ENCODE peak calls at places on chromosome 9, in nine cellular contexts. E is AG04450; X is HTR-8/SVneo; Z is foreskin fibroblast; P is NCI-H2081 treated with DMSO at 0.1 percent for 48 hours; R is heart right ventricle; F is cardiac muscle cell; U is GM03348; M is activated CD8-positive, alpha-beta memory T cell treated with anti-CD3 and anti-CD28 coated beads for 24 hours. B is an unnamed sample.

GRCh38 chr9:107387401-107387800 is 102.2 kb downstream of the KLF4 start:
- DNase-seq in R (no peak), P (no peak), M (no peak), Z (no peak), E (no peak), U (no peak), X (no peak), F (peak), B (no peak)

GRCh38 chr9:28004900-28005299 is 431.6 kb upstream of the C9orf72 start:
- DNase-seq in E (no peak), U (no peak), X (no peak), R (no peak), M (no peak), Z (no peak), P (no peak), F (no peak), B (no peak)

GRCh38 chr9:1269533-1270315 is 219.6 kb downstream of the DMRT2 start:
- DNase-seq in M (no peak), F (no peak), X (no peak), U (no peak), P (no peak), E (no peak), R (no peak), Z (no peak), B (no peak)

GRCh38 chr9:134693011-134693410 is 51.4 kb downstream of the COL5A1 start:
- DNase-seq in R (no peak), M (no peak), Z (no peak), E (no peak), P (no peak), U (no peak), X (no peak), F (no peak), B (no peak)

GRCh38 chr9:80030801-80031200 is 459.0 kb downstream of the TLE4 start:
- DNase-seq in R (no peak), X (no peak), U (no peak), E (no peak), P (no peak), Z (no peak), F (no peak), M (no peak), B (no peak)

GRCh38 chr9:79581794-79582193 is 10.0 kb downstream of the TLE4 start:
- DNase-seq in X (no peak), F (peak), P (no peak), M (no peak), E (peak), R (no peak), Z (peak), U (peak), B (no peak)

GRCh38 chr9:18422296-18423036 is 51.5 kb upstream of the ADAMTSL1 start:
- DNase-seq in F (no peak), M (no peak), U (no peak), E (no peak), X (no peak), P (no peak), R (no peak), Z (no peak), B (no peak)

GRCh38 chr9:124632077-124632621 is 125.0 kb upstream of the NR5A1 start:
- DNase-seq in X (no peak), Z (peak), U (no peak), E (no peak), R (no peak), F (peak), P (no peak), M (no peak), B (no peak)

GRCh38 chr9:84136119-84136868 is 155.7 kb downstream of the RMI1 start:
- DNase-seq in F (peak), R (no peak), P (no peak), M (no peak), E (no peak), U (peak), Z (peak), X (no peak), B (no peak)

GRCh38 chr9:104795082-104795481 is 31.2 kb downstream of the NIPSNAP3B start:
- DNase-seq in U (no peak), R (no peak), X (no peak), M (no peak), E (no peak), F (peak), Z (peak), P (no peak), B (no peak)

GRCh38 chr9:93321220-93321610 is 130.3 kb upstream of the FAM120A start:
- DNase-seq in R (no peak), X (no peak), E (no peak), M (no peak), F (no peak), P (no peak), Z (no peak), U (no peak), B (no peak)

GRCh38 chr9:96020822-96021615 is 145.5 kb downstream of the ERCC6L2 start:
- DNase-seq in U (peak), R (peak), X (peak), F (peak), P (no peak), Z (peak), E (no peak), M (peak), B (no peak)

GRCh38 chr9:134644715-134645606 is 3.4 kb downstream of the COL5A1 start:
- DNase-seq in E (peak), R (peak), F (peak), M (no peak), Z (peak), U (peak), P (no peak), X (peak), B (peak)

GRCh38 chr9:100322954-100323536 is 29.7 kb downstream of the TEX10 start:
- DNase-seq in M (no peak), Z (peak), X (peak), R (no peak), U (peak), P (no peak), F (peak), E (no peak), B (no peak)

GRCh38 chr9:134358026-134358967 is 32.0 kb downstream of the RXRA start:
- DNase-seq in F (peak), Z (peak), M (no peak), U (peak), P (no peak), R (peak), X (no peak), E (no peak), B (no peak)

GRCh38 chr9:91908746-91909145 is 41.3 kb downstream of the ROR2 start:
- DNase-seq in F (peak), P (no peak), U (peak), M (no peak), Z (no peak), E (no peak), R (no peak), X (no peak), B (no peak)

GRCh38 chr9:17185630-17186029 is 50.8 kb downstream of the CNTLN start:
- DNase-seq in U (no peak), F (no peak), Z (no peak), X (no peak), R (no peak), P (no peak), E (no peak), M (no peak), B (no peak)

GRCh38 chr9:129436751-129437625 is 183.9 kb downstream of the C9orf50 start:
- DNase-seq in F (peak), U (peak), X (peak), R (peak), P (no peak), M (peak), Z (peak), E (no peak), B (no peak)

GRCh38 chr9:34124923-34125322 is 1.6 kb downstream of the DCAF12 start:
- DNase-seq in R (no peak), E (no peak), M (no peak), U (peak), P (no peak), F (peak), Z (peak), X (no peak), B (no peak)

GRCh38 chr9:84152204-84152603 is 171.6 kb downstream of the RMI1 start:
- DNase-seq in P (no peak), M (no peak), E (no peak), F (peak), R (no peak), U (no peak), Z (no peak), X (no peak), B (no peak)